ENCODE peak calls at places on chromosomes 13 and 19, in six cellular contexts. One of them, this sample, is unnamed.

GRCh38 chr19:46958542-46958941 is 61.1 kb upstream of the NPAS1 start:
- DNase-seq in activated naive CD8-positive, alpha-beta T cell treated with anti-CD3 and anti-CD28 coated beads for 36 hours: peak
- DNase-seq in RWPE1: no peak
- DNase-seq in fibroblast of gingiva: peak
- DNase-seq in GM13976: peak
- DNase-seq in SHP77 treated with DMSO at 0.1 percent for 48 hours: peak
- DNase-seq in this sample: no peak

GRCh38 chr13:48730971-48731658 is 77.4 kb downstream of the CYSLTR2 start:
- DNase-seq in activated naive CD8-positive, alpha-beta T cell treated with anti-CD3 and anti-CD28 coated beads for 36 hours: no peak
- DNase-seq in RWPE1: peak
- DNase-seq in fibroblast of gingiva: peak
- DNase-seq in GM13976: no peak
- DNase-seq in SHP77 treated with DMSO at 0.1 percent for 48 hours: no peak
- DNase-seq in this sample: no peak

GRCh38 chr19:33660426-33661160 is 38.8 kb downstream of the CHST8 start:
- DNase-seq in activated naive CD8-positive, alpha-beta T cell treated with anti-CD3 and anti-CD28 coated beads for 36 hours: no peak
- DNase-seq in RWPE1: no peak
- DNase-seq in fibroblast of gingiva: no peak
- DNase-seq in GM13976: no peak
- DNase-seq in SHP77 treated with DMSO at 0.1 percent for 48 hours: no peak
- DNase-seq in this sample: no peak

GRCh38 chr13:93502987-93503386 is 276.4 kb downstream of the GPC6 start:
- DNase-seq in activated naive CD8-positive, alpha-beta T cell treated with anti-CD3 and anti-CD28 coated beads for 36 hours: no peak
- DNase-seq in RWPE1: no peak
- DNase-seq in fibroblast of gingiva: no peak
- DNase-seq in GM13976: no peak
- DNase-seq in SHP77 treated with DMSO at 0.1 percent for 48 hours: no peak
- DNase-seq in this sample: no peak

GRCh38 chr19:12065100-12065538 is 588 bp downstream of the ZNF844 start:
- DNase-seq in activated naive CD8-positive, alpha-beta T cell treated with anti-CD3 and anti-CD28 coated beads for 36 hours: peak
- DNase-seq in RWPE1: peak
- DNase-seq in fibroblast of gingiva: peak
- DNase-seq in GM13976: peak
- DNase-seq in SHP77 treated with DMSO at 0.1 percent for 48 hours: no peak
- DNase-seq in this sample: no peak

GRCh38 chr13:51136276-51136980 is 25.4 kb upstream of the C13orf42 start:
- DNase-seq in activated naive CD8-positive, alpha-beta T cell treated with anti-CD3 and anti-CD28 coated beads for 36 hours: no peak
- DNase-seq in RWPE1: no peak
- DNase-seq in fibroblast of gingiva: no peak
- DNase-seq in GM13976: no peak
- DNase-seq in SHP77 treated with DMSO at 0.1 percent for 48 hours: no peak
- DNase-seq in this sample: no peak

GRCh38 chr13:93270769-93271753 is 44.5 kb downstream of the GPC6 start:
- DNase-seq in activated naive CD8-positive, alpha-beta T cell treated with anti-CD3 and anti-CD28 coated beads for 36 hours: no peak
- DNase-seq in RWPE1: no peak
- DNase-seq in fibroblast of gingiva: no peak
- DNase-seq in GM13976: no peak
- DNase-seq in SHP77 treated with DMSO at 0.1 percent for 48 hours: no peak
- DNase-seq in this sample: no peak

GRCh38 chr19:38303517-38304351 is at the start of gene C19orf33:
- DNase-seq in activated naive CD8-positive, alpha-beta T cell treated with anti-CD3 and anti-CD28 coated beads for 36 hours: no peak
- DNase-seq in RWPE1: peak
- DNase-seq in fibroblast of gingiva: no peak
- DNase-seq in GM13976: no peak
- DNase-seq in SHP77 treated with DMSO at 0.1 percent for 48 hours: no peak
- DNase-seq in this sample: no peak

GRCh38 chr13:30145709-30146367 is 161.5 kb downstream of the KATNAL1 start:
- DNase-seq in activated naive CD8-positive, alpha-beta T cell treated with anti-CD3 and anti-CD28 coated beads for 36 hours: peak
- DNase-seq in RWPE1: no peak
- DNase-seq in fibroblast of gingiva: no peak
- DNase-seq in GM13976: peak
- DNase-seq in SHP77 treated with DMSO at 0.1 percent for 48 hours: no peak
- DNase-seq in this sample: no peak

GRCh38 chr13:37656247-37656940 is 57.8 kb upstream of the POSTN start:
- DNase-seq in activated naive CD8-positive, alpha-beta T cell treated with anti-CD3 and anti-CD28 coated beads for 36 hours: no peak
- DNase-seq in RWPE1: peak
- DNase-seq in fibroblast of gingiva: peak
- DNase-seq in GM13976: no peak
- DNase-seq in SHP77 treated with DMSO at 0.1 percent for 48 hours: no peak
- DNase-seq in this sample: no peak

GRCh38 chr19:16262618-16263017 is 62.0 kb upstream of the KLF2 start:
- DNase-seq in activated naive CD8-positive, alpha-beta T cell treated with anti-CD3 and anti-CD28 coated beads for 36 hours: no peak
- DNase-seq in RWPE1: no peak
- DNase-seq in fibroblast of gingiva: no peak
- DNase-seq in GM13976: no peak
- DNase-seq in SHP77 treated with DMSO at 0.1 percent for 48 hours: no peak
- DNase-seq in this sample: no peak

GRCh38 chr19:50663280-50663790 is 14.1 kb downstream of the C19orf81 start:
- DNase-seq in activated naive CD8-positive, alpha-beta T cell treated with anti-CD3 and anti-CD28 coated beads for 36 hours: no peak
- DNase-seq in RWPE1: no peak
- DNase-seq in fibroblast of gingiva: no peak
- DNase-seq in GM13976: no peak
- DNase-seq in SHP77 treated with DMSO at 0.1 percent for 48 hours: no peak
- DNase-seq in this sample: no peak

GRCh38 chr19:53394974-53395839 is at the start of gene ZNF765:
- DNase-seq in activated naive CD8-positive, alpha-beta T cell treated with anti-CD3 and anti-CD28 coated beads for 36 hours: peak
- DNase-seq in RWPE1: peak
- DNase-seq in fibroblast of gingiva: peak
- DNase-seq in GM13976: peak
- DNase-seq in SHP77 treated with DMSO at 0.1 percent for 48 hours: peak
- DNase-seq in this sample: peak

GRCh38 chr13:27728271-27728670 is 64.0 kb upstream of the GSX1 start:
- DNase-seq in activated naive CD8-positive, alpha-beta T cell treated with anti-CD3 and anti-CD28 coated beads for 36 hours: no peak
- DNase-seq in RWPE1: no peak
- DNase-seq in fibroblast of gingiva: no peak
- DNase-seq in GM13976: no peak
- DNase-seq in SHP77 treated with DMSO at 0.1 percent for 48 hours: no peak
- DNase-seq in this sample: no peak

GRCh38 chr19:13098291-13099072 is 4.2 kb downstream of the LYL1 start:
- DNase-seq in activated naive CD8-positive, alpha-beta T cell treated with anti-CD3 and anti-CD28 coated beads for 36 hours: no peak
- DNase-seq in RWPE1: no peak
- DNase-seq in fibroblast of gingiva: peak
- DNase-seq in GM13976: no peak
- DNase-seq in SHP77 treated with DMSO at 0.1 percent for 48 hours: no peak
- DNase-seq in this sample: no peak